ENCODE peak calls at places on chromosome 11, in five cellular contexts. T is stimulated activated CD8-positive, alpha-beta memory T cell treated with anti-CD3 and anti-CD28 coated beads, Interleukin-7, amount 100 ng/mL, for 48 hours; V is aorta; C is stimulated activated CD4-positive, alpha-beta T cell treated with anti-CD3 and anti-CD28 coated beads, Interleukin-1b, Interleukin-23, amount 100 ng/mL, for 4 hours; N is AG09319. Y is an unnamed sample.

GRCh38 chr11:27293500-27294417 is 69.3 kb downstream of the CCDC34 start:
- DNase-seq in T (no peak), V (no peak), C (no peak), N (no peak), Y (no peak)

GRCh38 chr11:64859542-64860414 is 15.3 kb upstream of the CDC42BPG start:
- DNase-seq in T (peak; percentile 71), V (peak; percentile 73), C (no peak), N (no peak), Y (no peak)

GRCh38 chr11:66418986-66419308 is 1.9 kb upstream of the NPAS4 start:
- DNase-seq in T (no peak), V (no peak), C (no peak), N (no peak), Y (no peak)

GRCh38 chr11:114196994-114197702 is 99.1 kb upstream of the NNMT start:
- DNase-seq in T (no peak), V (no peak), C (no peak), N (no peak), Y (no peak)

GRCh38 chr11:119193001-119193400 is 7.7 kb downstream of the NHERF4 start:
- DNase-seq in T (no peak), V (peak; percentile 37), C (no peak), N (no peak), Y (no peak)

GRCh38 chr11:127017482-127017881 is 16.9 kb upstream of the KIRREL3 start:
- DNase-seq in T (no peak), V (no peak), C (no peak), N (no peak), Y (no peak)

GRCh38 chr11:14258177-14258935 is 100.6 kb downstream of the RRAS2 start:
- DNase-seq in T (no peak), V (no peak), C (no peak), N (no peak), Y (no peak)

GRCh38 chr11:27968461-27968860 is 139.5 kb downstream of the KIF18A start:
- DNase-seq in T (no peak), V (no peak), C (no peak), N (no peak), Y (no peak)

GRCh38 chr11:2527621-2528291 is 82.9 kb downstream of the KCNQ1 start:
- DNase-seq in T (no peak), V (peak; percentile 70), C (no peak), N (no peak), Y (no peak)

GRCh38 chr11:18700375-18700774 is 1.8 kb downstream of the TMEM86A start:
- DNase-seq in T (no peak), V (no peak), C (no peak), N (no peak), Y (no peak)

GRCh38 chr11:133947298-133947905 is 9.4 kb downstream of the IGSF9B start:
- DNase-seq in T (peak; percentile 55), V (no peak), C (no peak), N (no peak), Y (no peak)

GRCh38 chr11:10898763-10899541 is 41.1 kb upstream of the ZBED5 start:
- DNase-seq in T (no peak), V (no peak), C (no peak), N (no peak), Y (no peak)

GRCh38 chr11:11621881-11622706 is at the start of gene GALNT18:
- DNase-seq in T (peak; percentile 73), V (peak; percentile 96), C (peak; percentile 20), N (peak; percentile 81), Y (peak; percentile 93)

GRCh38 chr11:8685306-8685705 is 2.7 kb downstream of the RPL27A start:
- DNase-seq in T (no peak), V (no peak), C (no peak), N (no peak), Y (no peak)

GRCh38 chr11:104130161-104130560 is 33.8 kb downstream of the PDGFD start:
- DNase-seq in T (no peak), V (no peak), C (no peak), N (no peak), Y (no peak)

GRCh38 chr11:121012091-121012490 is 11.8 kb upstream of the TBCEL start:
- DNase-seq in T (no peak), V (no peak), C (no peak), N (no peak), Y (no peak)

GRCh38 chr11:32487270-32487669 is 51.9 kb upstream of the WT1 start:
- DNase-seq in T (no peak), V (no peak), C (no peak), N (no peak), Y (no peak)

GRCh38 chr11:74557526-74557925 is 34.9 kb upstream of the POLD3 start:
- DNase-seq in T (no peak), V (no peak), C (no peak), N (no peak), Y (no peak)

GRCh38 chr11:117950999-117951961 is 22.1 kb upstream of the TMPRSS13 start:
- DNase-seq in T (no peak), V (no peak), C (no peak), N (no peak), Y (peak; percentile 89)

Y was measured in esophagus muscularis mucosa.